ENCODE peak calls at places on chromosomes 2 and 18, in nine cellular contexts. C is RWPE2, M is brain pericyte, K is HTR-8/SVneo, I is A549, B is astrocyte of the spinal cord, R is cardiac fibroblast, Z is Right ventricle myocardium superior, E is neural progenitor cell. L is an unnamed sample.

GRCh38 chr18:400466-400865 is 100.0 kb downstream of the COLEC12 start:
- DNase-seq in C (no peak), M (no peak), K (peak; percentile 28), I (no peak), B (peak; percentile 37), R (peak; percentile 69), Z (no peak), E (no peak), L (peak; percentile 96)

GRCh38 chr18:9613550-9614400 is 584 bp downstream of the PPP4R1 start:
- DNase-seq in C (peak; percentile 61), M (no peak), K (peak; percentile 19), I (peak; percentile 52), B (peak; percentile 49), R (peak; percentile 62), Z (peak; percentile 78), E (peak; percentile 76), L (peak; percentile 50)

GRCh38 chr2:164922119-164922518 is 33.2 kb downstream of the SLC38A11 start:
- DNase-seq in C (no peak), M (no peak), K (no peak), I (no peak), B (no peak), R (no peak), Z (no peak), E (no peak), L (no peak)

GRCh38 chr18:77422974-77423373 is 173.3 kb downstream of the GALR1 start:
- DNase-seq in C (no peak), M (no peak), K (no peak), I (peak; percentile 4), B (no peak), R (no peak), Z (no peak), E (peak; percentile 20), L (no peak)

GRCh38 chr2:233912799-233913423 is 4.3 kb upstream of the TRPM8 start:
- DNase-seq in C (no peak), M (no peak), K (peak; percentile 44), I (peak; percentile 27), B (peak; percentile 50), R (peak; percentile 40), Z (no peak), E (peak; percentile 70), L (peak; percentile 42)

GRCh38 chr2:109497911-109498870 is 115.6 kb downstream of the SEPTIN10 start:
- DNase-seq in C (no peak), M (no peak), K (no peak), I (no peak), B (no peak), R (peak; percentile 16), Z (no peak), E (no peak), L (no peak)

GRCh38 chr2:67471681-67472080 is 74.5 kb downstream of the ETAA1 start:
- DNase-seq in C (no peak), M (no peak), K (no peak), I (no peak), B (no peak), R (no peak), Z (no peak), E (no peak), L (peak; percentile 7)

GRCh38 chr2:174717273-174717672 is 47.0 kb downstream of the CHRNA1 start:
- DNase-seq in C (no peak), M (no peak), K (no peak), I (no peak), B (peak; percentile 77), R (peak; percentile 14), Z (no peak), E (no peak), L (peak; percentile 61)

GRCh38 chr2:223995569-223995968 is 38.3 kb downstream of the MRPL44 start:
- DNase-seq in C (no peak), M (no peak), K (no peak), I (peak; percentile 29), B (peak; percentile 62), R (peak; percentile 49), Z (no peak), E (no peak), L (peak; percentile 50)

GRCh38 chr2:12715878-12716249 is 872 bp upstream of the TRIB2 start:
- DNase-seq in C (no peak), M (no peak), K (peak; percentile 66), I (peak; percentile 61), B (peak; percentile 88), R (peak; percentile 89), Z (peak; percentile 86), E (peak; percentile 78), L (peak; percentile 85)

GRCh38 chr2:212311807-212312404 is 226.7 kb downstream of the ERBB4 start:
- DNase-seq in C (no peak), M (no peak), K (no peak), I (no peak), B (no peak), R (no peak), Z (no peak), E (no peak), L (no peak)

GRCh38 chr2:230660294-230661060 is 52.2 kb upstream of the CAB39 start:
- DNase-seq in C (no peak), M (no peak), K (no peak), I (no peak), B (no peak), R (no peak), Z (peak; percentile 75), E (no peak), L (no peak)

GRCh38 chr2:197215988-197216979 is 94.3 kb downstream of the ANKRD44 start:
- DNase-seq in C (no peak), M (no peak), K (no peak), I (no peak), B (peak; percentile 24), R (peak; percentile 42), Z (no peak), E (no peak), L (peak; percentile 41)

GRCh38 chr2:102717308-102718018 is 44.4 kb upstream of the TMEM182 start:
- DNase-seq in C (no peak), M (no peak), K (no peak), I (no peak), B (peak; percentile 28), R (peak; percentile 31), Z (no peak), E (no peak), L (peak; percentile 49)

GRCh38 chr2:36650031-36650430 is 46.5 kb upstream of the VIT start:
- DNase-seq in C (peak; percentile 62), M (no peak), K (peak; percentile 82), I (peak; percentile 89), B (peak; percentile 56), R (peak; percentile 54), Z (no peak), E (no peak), L (peak; percentile 87)

GRCh38 chr2:48187503-48187902 is 281.2 kb upstream of the FBXO11 start:
- DNase-seq in C (no peak), M (no peak), K (no peak), I (no peak), B (no peak), R (no peak), Z (no peak), E (peak; percentile 27), L (no peak)

GRCh38 chr2:239075918-239076727 is 228.2 kb downstream of the TWIST2 start:
- DNase-seq in C (no peak), M (no peak), K (no peak), I (no peak), B (no peak), R (no peak), Z (peak; percentile 56), E (no peak), L (no peak)

GRCh38 chr2:199907008-199907714 is 3.9 kb upstream of the C2orf69 start:
- DNase-seq in C (no peak), M (no peak), K (no peak), I (no peak), B (no peak), R (no peak), Z (no peak), E (no peak), L (no peak)

GRCh38 chr2:171244466-171244969 is 83.8 kb upstream of the TLK1 start:
- DNase-seq in C (no peak), M (no peak), K (no peak), I (peak; percentile 77), B (no peak), R (peak; percentile 48), Z (no peak), E (no peak), L (peak; percentile 76)

GRCh38 chr2:53252115-53252514 is 515.5 kb upstream of the CHAC2 start:
- DNase-seq in C (no peak), M (no peak), K (no peak), I (no peak), B (no peak), R (no peak), Z (no peak), E (no peak), L (peak; percentile 7)

L was measured in iris pigment epithelial cell.